ENCODE peak calls at places on chromosomes 5 and 9, in ten cellular contexts. One of them, this sample, is unnamed.

GRCh38 chr5:77893225-77893860 is 117.2 kb upstream of the TBCA start:
- DNase-seq in heart right ventricle: no peak
- DNase-seq in kidney: no peak
- DNase-seq in esophagus squamous epithelium: no peak
- DNase-seq in psoas muscle: no peak
- DNase-seq in HCT116: peak
- DNase-seq in stomach: no peak
- DNase-seq in AG04450: peak
- DNase-seq in uterus: no peak
- DNase-seq in transverse colon: no peak
- DNase-seq in this sample: no peak

GRCh38 chr5:73388371-73388684 is 60.2 kb downstream of the FOXD1 start:
- DNase-seq in esophagus squamous epithelium: no peak
- DNase-seq in stomach: no peak
- DNase-seq in HCT116: no peak
- DNase-seq in transverse colon: no peak
- DNase-seq in heart right ventricle: no peak
- DNase-seq in uterus: no peak
- DNase-seq in AG04450: no peak
- DNase-seq in psoas muscle: no peak
- DNase-seq in kidney: no peak
- DNase-seq in this sample: no peak

GRCh38 chr9:114114364-114114763 is 15.3 kb upstream of the KIF12 start:
- DNase-seq in AG04450: no peak
- DNase-seq in transverse colon: no peak
- DNase-seq in psoas muscle: no peak
- DNase-seq in kidney: no peak
- DNase-seq in HCT116: no peak
- DNase-seq in uterus: no peak
- DNase-seq in stomach: no peak
- DNase-seq in heart right ventricle: no peak
- DNase-seq in esophagus squamous epithelium: no peak
- DNase-seq in this sample: no peak

GRCh38 chr5:143812085-143812705 is at the start of gene HMHB1:
- DNase-seq in heart right ventricle: no peak
- DNase-seq in psoas muscle: peak
- DNase-seq in esophagus squamous epithelium: no peak
- DNase-seq in kidney: peak
- DNase-seq in HCT116: no peak
- DNase-seq in uterus: no peak
- DNase-seq in AG04450: no peak
- DNase-seq in stomach: no peak
- DNase-seq in transverse colon: no peak
- DNase-seq in this sample: no peak

GRCh38 chr9:112719696-112720095 is 1.8 kb upstream of the INIP start:
- DNase-seq in transverse colon: no peak
- DNase-seq in uterus: no peak
- DNase-seq in psoas muscle: no peak
- DNase-seq in kidney: no peak
- DNase-seq in stomach: no peak
- DNase-seq in heart right ventricle: no peak
- DNase-seq in esophagus squamous epithelium: no peak
- DNase-seq in HCT116: no peak
- DNase-seq in AG04450: no peak
- DNase-seq in this sample: no peak

GRCh38 chr5:115571441-115571878 is 26.9 kb upstream of the FEM1C start:
- DNase-seq in psoas muscle: no peak
- DNase-seq in transverse colon: no peak
- DNase-seq in esophagus squamous epithelium: no peak
- DNase-seq in kidney: no peak
- DNase-seq in heart right ventricle: peak
- DNase-seq in stomach: peak
- DNase-seq in HCT116: no peak
- DNase-seq in uterus: no peak
- DNase-seq in AG04450: no peak
- DNase-seq in this sample: no peak

GRCh38 chr5:139700711-139701693 is 52.9 kb downstream of the CXXC5 start:
- DNase-seq in AG04450: no peak
- DNase-seq in HCT116: no peak
- DNase-seq in psoas muscle: no peak
- DNase-seq in kidney: no peak
- DNase-seq in esophagus squamous epithelium: no peak
- DNase-seq in transverse colon: peak
- DNase-seq in heart right ventricle: no peak
- DNase-seq in stomach: no peak
- DNase-seq in uterus: no peak
- DNase-seq in this sample: no peak

GRCh38 chr9:114653556-114654159 is 3.9 kb downstream of the TEX53 start:
- DNase-seq in AG04450: peak
- DNase-seq in stomach: peak
- DNase-seq in HCT116: peak
- DNase-seq in heart right ventricle: peak
- DNase-seq in psoas muscle: no peak
- DNase-seq in transverse colon: peak
- DNase-seq in uterus: peak
- DNase-seq in kidney: no peak
- DNase-seq in esophagus squamous epithelium: no peak
- DNase-seq in this sample: peak

GRCh38 chr5:157289164-157289819 is 23.4 kb downstream of the CYFIP2 start:
- DNase-seq in transverse colon: no peak
- DNase-seq in AG04450: no peak
- DNase-seq in uterus: no peak
- DNase-seq in heart right ventricle: no peak
- DNase-seq in esophagus squamous epithelium: no peak
- DNase-seq in HCT116: no peak
- DNase-seq in psoas muscle: no peak
- DNase-seq in kidney: no peak
- DNase-seq in stomach: no peak
- DNase-seq in this sample: no peak

GRCh38 chr5:150138551-150139265 is 16.9 kb downstream of the PDGFRB start:
- DNase-seq in transverse colon: no peak
- DNase-seq in psoas muscle: no peak
- DNase-seq in HCT116: no peak
- DNase-seq in kidney: peak
- DNase-seq in AG04450: peak
- DNase-seq in stomach: peak
- DNase-seq in uterus: peak
- DNase-seq in heart right ventricle: peak
- DNase-seq in esophagus squamous epithelium: no peak
- DNase-seq in this sample: peak

GRCh38 chr5:172168311-172168710 is 19.7 kb downstream of the STK10 start:
- DNase-seq in uterus: no peak
- DNase-seq in AG04450: no peak
- DNase-seq in kidney: no peak
- DNase-seq in esophagus squamous epithelium: no peak
- DNase-seq in transverse colon: no peak
- DNase-seq in stomach: no peak
- DNase-seq in HCT116: no peak
- DNase-seq in psoas muscle: no peak
- DNase-seq in heart right ventricle: no peak
- DNase-seq in this sample: no peak

GRCh38 chr5:172169216-172169615 is 18.8 kb downstream of the STK10 start:
- DNase-seq in AG04450: no peak
- DNase-seq in kidney: no peak
- DNase-seq in esophagus squamous epithelium: no peak
- DNase-seq in uterus: no peak
- DNase-seq in stomach: no peak
- DNase-seq in psoas muscle: no peak
- DNase-seq in heart right ventricle: no peak
- DNase-seq in HCT116: no peak
- DNase-seq in transverse colon: no peak
- DNase-seq in this sample: no peak

GRCh38 chr5:172167893-172168292 is 20.1 kb downstream of the STK10 start:
- DNase-seq in stomach: no peak
- DNase-seq in heart right ventricle: peak
- DNase-seq in psoas muscle: no peak
- DNase-seq in kidney: no peak
- DNase-seq in transverse colon: no peak
- DNase-seq in esophagus squamous epithelium: no peak
- DNase-seq in HCT116: no peak
- DNase-seq in uterus: no peak
- DNase-seq in AG04450: no peak
- DNase-seq in this sample: no peak

GRCh38 chr5:172171118-172171775 is 16.8 kb downstream of the STK10 start:
- DNase-seq in stomach: no peak
- DNase-seq in heart right ventricle: no peak
- DNase-seq in psoas muscle: no peak
- DNase-seq in AG04450: no peak
- DNase-seq in HCT116: no peak
- DNase-seq in uterus: no peak
- DNase-seq in kidney: no peak
- DNase-seq in esophagus squamous epithelium: no peak
- DNase-seq in transverse colon: no peak
- DNase-seq in this sample: no peak

DNA sequence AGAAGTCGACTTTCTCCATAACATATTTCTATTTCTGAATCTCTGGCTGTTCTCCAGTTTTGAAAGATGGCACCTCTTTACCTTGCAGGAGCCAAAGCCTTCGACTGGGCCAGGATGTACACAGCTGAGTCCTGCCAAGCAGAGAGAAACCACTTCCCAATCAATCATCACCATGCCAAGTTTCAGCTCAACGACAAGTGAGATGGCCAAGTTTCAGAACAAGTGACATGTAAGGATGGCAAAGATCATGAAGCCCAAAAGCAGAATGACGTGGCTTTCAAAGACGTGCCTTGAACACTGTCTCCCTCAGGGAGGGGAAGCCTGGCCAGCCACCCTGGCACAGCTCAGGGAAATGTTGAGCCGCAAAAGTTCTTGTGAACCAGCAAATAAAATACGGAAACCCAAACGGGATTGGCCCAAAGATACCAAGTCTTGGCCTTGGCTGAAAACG is 17.7 kb downstream of the STK10 start:
- DNase-seq in esophagus squamous epithelium: no peak
- DNase-seq in heart right ventricle: peak
- DNase-seq in stomach: no peak
- DNase-seq in psoas muscle: no peak
- DNase-seq in transverse colon: no peak
- DNase-seq in HCT116: no peak
- DNase-seq in uterus: no peak
- DNase-seq in kidney: no peak
- DNase-seq in AG04450: no peak
- DNase-seq in this sample: no peak
- H3K4me3 ChIP-seq in esophagus squamous epithelium: no peak
- H3K4me3 ChIP-seq in heart right ventricle: no peak
- H3K4me3 ChIP-seq in stomach: no peak
- H3K4me3 ChIP-seq in psoas muscle: no peak
- H3K4me3 ChIP-seq in transverse colon: no peak
- H3K4me3 ChIP-seq in HCT116: no peak
- H3K4me3 ChIP-seq in uterus: no peak
- H3K4me3 ChIP-seq in kidney: no peak
- H3K4me3 ChIP-seq in AG04450: no peak
- H3K4me3 ChIP-seq in this sample: no peak

DNA sequence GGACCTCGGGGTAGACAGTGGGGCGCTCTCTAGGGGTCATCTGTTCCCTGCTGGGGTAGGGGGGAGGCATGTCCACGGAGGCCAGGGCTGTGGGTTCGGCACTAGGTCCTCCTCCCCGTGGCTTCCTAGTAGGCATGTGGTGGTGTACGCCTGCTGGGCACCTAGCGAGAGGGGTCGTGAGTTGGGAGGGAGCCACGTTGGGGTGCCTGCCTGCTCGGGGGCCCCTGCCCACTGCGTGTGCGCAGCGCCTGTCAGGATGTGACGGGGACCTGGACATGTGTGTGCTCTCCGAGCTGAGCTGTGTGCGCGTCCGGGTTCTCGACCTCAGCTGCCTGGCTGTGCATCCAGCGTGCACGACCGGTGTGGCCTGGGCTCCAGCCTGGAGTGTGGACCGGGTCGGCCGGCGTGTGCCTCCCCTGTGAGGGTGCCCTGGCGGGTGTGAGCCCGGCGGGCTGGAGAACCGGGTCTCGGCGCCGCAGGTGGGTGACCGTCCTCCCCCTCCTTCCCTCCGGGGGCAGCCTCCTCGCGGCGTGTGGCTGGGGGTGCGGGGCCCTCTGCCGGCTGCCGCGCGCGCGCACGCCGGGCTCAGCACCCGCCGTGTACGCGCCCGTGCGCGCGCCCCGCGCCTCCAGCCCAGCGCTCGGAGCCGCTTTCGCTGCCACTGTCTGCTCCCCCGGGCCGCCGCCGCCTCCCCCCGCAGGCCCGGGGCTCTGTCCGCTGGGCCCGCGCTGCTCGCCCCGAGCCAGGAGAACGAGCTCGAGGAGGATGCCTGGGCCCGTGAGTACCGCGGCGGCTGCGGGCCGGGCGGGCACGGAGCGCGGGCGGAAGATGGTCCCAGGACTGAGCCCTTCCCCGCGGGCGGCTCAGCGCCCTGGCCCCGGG is at the start of gene PRR7:
- DNase-seq in HCT116: no peak
- DNase-seq in AG04450: no peak
- DNase-seq in kidney: peak
- DNase-seq in psoas muscle: peak
- DNase-seq in stomach: peak
- DNase-seq in transverse colon: peak
- DNase-seq in heart right ventricle: peak
- DNase-seq in esophagus squamous epithelium: no peak
- DNase-seq in uterus: peak
- DNase-seq in this sample: peak
- TF ChIP-seq CTCF in HCT116: no peak
- TF ChIP-seq CTCF in AG04450: no peak
- TF ChIP-seq CTCF in kidney: no peak
- TF ChIP-seq CTCF in psoas muscle: no peak
- TF ChIP-seq CTCF in stomach: no peak
- TF ChIP-seq CTCF in transverse colon: no peak
- TF ChIP-seq CTCF in heart right ventricle: peak
- TF ChIP-seq CTCF in esophagus squamous epithelium: no peak
- TF ChIP-seq CTCF in uterus: no peak
- TF ChIP-seq CTCF in this sample: no peak

DNA sequence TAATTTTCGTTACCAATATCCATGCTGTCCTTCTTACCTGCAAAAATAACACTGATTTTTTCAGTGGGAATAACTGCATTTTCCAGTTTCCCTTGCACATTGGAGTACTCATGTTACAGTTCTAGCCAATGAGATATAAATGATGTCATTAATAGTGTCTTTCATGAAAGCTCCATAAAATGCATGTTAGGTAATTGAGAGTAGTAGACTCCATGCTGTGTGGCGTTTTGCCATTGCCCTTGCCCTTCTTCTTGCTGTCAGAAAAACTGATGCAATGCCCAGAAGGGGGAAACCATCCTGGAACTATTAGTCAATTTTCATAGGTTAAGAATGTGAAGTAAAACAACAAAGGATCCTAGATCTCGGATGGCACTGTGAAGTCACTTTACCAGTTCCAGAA is 1765.3 kb downstream of the EFNA5 start:
- DNase-seq in HCT116: no peak
- DNase-seq in esophagus squamous epithelium: no peak
- DNase-seq in uterus: no peak
- DNase-seq in kidney: no peak
- DNase-seq in psoas muscle: no peak
- DNase-seq in heart right ventricle: no peak
- DNase-seq in transverse colon: no peak
- DNase-seq in stomach: no peak
- DNase-seq in AG04450: no peak
- DNase-seq in this sample: no peak
- H3K27ac ChIP-seq in HCT116: no peak
- H3K27ac ChIP-seq in esophagus squamous epithelium: no peak
- H3K27ac ChIP-seq in uterus: no peak
- H3K27ac ChIP-seq in kidney: no peak
- H3K27ac ChIP-seq in psoas muscle: no peak
- H3K27ac ChIP-seq in heart right ventricle: no peak
- H3K27ac ChIP-seq in transverse colon: no peak
- H3K27ac ChIP-seq in stomach: no peak
- H3K27ac ChIP-seq in AG04450: no peak
- H3K27ac ChIP-seq in this sample: no peak

GRCh38 chr5:88824892-88825781 is 57.8 kb downstream of the MEF2C start:
- DNase-seq in psoas muscle: no peak
- DNase-seq in uterus: no peak
- DNase-seq in stomach: no peak
- DNase-seq in AG04450: no peak
- DNase-seq in HCT116: no peak
- DNase-seq in heart right ventricle: no peak
- DNase-seq in esophagus squamous epithelium: no peak
- DNase-seq in transverse colon: no peak
- DNase-seq in kidney: no peak
- DNase-seq in this sample: no peak
- H3K4me3 ChIP-seq in psoas muscle: peak
- H3K4me3 ChIP-seq in uterus: no peak
- H3K4me3 ChIP-seq in stomach: no peak
- H3K4me3 ChIP-seq in AG04450: no peak
- H3K4me3 ChIP-seq in HCT116: peak
- H3K4me3 ChIP-seq in heart right ventricle: peak
- H3K4me3 ChIP-seq in esophagus squamous epithelium: no peak
- H3K4me3 ChIP-seq in transverse colon: no peak
- H3K4me3 ChIP-seq in kidney: peak
- H3K4me3 ChIP-seq in this sample: no peak